ENCODE peak calls at places on chromosomes 6 and 20, in nine cellular contexts. One of them, this sample, is unnamed.
A peak's percentile ranks its signal among the peaks of the same experiment; 100 is the strongest.

GRCh38 chr6:53898026-53898795 is 103.4 kb downstream of the LRRC1 start:
- DNase-seq in mesendoderm: no peak
- DNase-seq in glomerular endothelial cell: no peak
- DNase-seq in EL: peak; percentile 15
- DNase-seq in astrocyte of the spinal cord: peak; percentile 25
- DNase-seq in WERI-Rb-1: no peak
- DNase-seq in upper lobe of left lung: no peak
- DNase-seq in NCI-H1417: no peak
- DNase-seq in choroid plexus epithelial cell: peak; percentile 34
- DNase-seq in this sample: no peak

GRCh38 chr6:88538130-88538706 is 372.1 kb upstream of the CNR1 start:
- DNase-seq in mesendoderm: peak; percentile 84
- DNase-seq in glomerular endothelial cell: no peak
- DNase-seq in EL: no peak
- DNase-seq in astrocyte of the spinal cord: peak; percentile 12
- DNase-seq in WERI-Rb-1: no peak
- DNase-seq in upper lobe of left lung: no peak
- DNase-seq in NCI-H1417: no peak
- DNase-seq in choroid plexus epithelial cell: peak; percentile 41
- DNase-seq in this sample: no peak

GRCh38 chr6:107621216-107621940 is 131.5 kb downstream of the SOBP start:
- DNase-seq in mesendoderm: no peak
- DNase-seq in glomerular endothelial cell: no peak
- DNase-seq in EL: no peak
- DNase-seq in astrocyte of the spinal cord: no peak
- DNase-seq in WERI-Rb-1: no peak
- DNase-seq in upper lobe of left lung: no peak
- DNase-seq in NCI-H1417: peak; percentile 68
- DNase-seq in choroid plexus epithelial cell: no peak
- DNase-seq in this sample: no peak

GRCh38 chr20:43736588-43737091 is 9.8 kb upstream of the GTSF1L start:
- DNase-seq in mesendoderm: peak; percentile 94
- DNase-seq in glomerular endothelial cell: no peak
- DNase-seq in EL: no peak
- DNase-seq in astrocyte of the spinal cord: no peak
- DNase-seq in WERI-Rb-1: no peak
- DNase-seq in upper lobe of left lung: no peak
- DNase-seq in NCI-H1417: no peak
- DNase-seq in choroid plexus epithelial cell: peak; percentile 41
- DNase-seq in this sample: no peak

GRCh38 chr20:48025061-48025515 is 239.8 kb upstream of the SULF2 start:
- DNase-seq in mesendoderm: peak; percentile 51
- DNase-seq in glomerular endothelial cell: no peak
- DNase-seq in EL: peak; percentile 84
- DNase-seq in astrocyte of the spinal cord: peak; percentile 70
- DNase-seq in WERI-Rb-1: peak; percentile 83
- DNase-seq in upper lobe of left lung: no peak
- DNase-seq in NCI-H1417: no peak
- DNase-seq in choroid plexus epithelial cell: peak; percentile 89
- DNase-seq in this sample: no peak

GRCh38 chr20:37566590-37567330 is 39.1 kb upstream of the BLCAP start:
- DNase-seq in mesendoderm: no peak
- DNase-seq in glomerular endothelial cell: no peak
- DNase-seq in EL: no peak
- DNase-seq in astrocyte of the spinal cord: no peak
- DNase-seq in WERI-Rb-1: no peak
- DNase-seq in upper lobe of left lung: no peak
- DNase-seq in NCI-H1417: no peak
- DNase-seq in choroid plexus epithelial cell: no peak
- DNase-seq in this sample: no peak

GRCh38 chr6:45483501-45483900 is 105.8 kb upstream of the SUPT3H start:
- DNase-seq in mesendoderm: no peak
- DNase-seq in glomerular endothelial cell: no peak
- DNase-seq in EL: peak; percentile 23
- DNase-seq in astrocyte of the spinal cord: peak; percentile 19
- DNase-seq in WERI-Rb-1: no peak
- DNase-seq in upper lobe of left lung: no peak
- DNase-seq in NCI-H1417: no peak
- DNase-seq in choroid plexus epithelial cell: no peak
- DNase-seq in this sample: no peak

GRCh38 chr6:3997144-3997770 is 81.7 kb downstream of the FAM217A start:
- DNase-seq in mesendoderm: no peak
- DNase-seq in glomerular endothelial cell: no peak
- DNase-seq in EL: no peak
- DNase-seq in astrocyte of the spinal cord: peak; percentile 84
- DNase-seq in WERI-Rb-1: no peak
- DNase-seq in upper lobe of left lung: no peak
- DNase-seq in NCI-H1417: no peak
- DNase-seq in choroid plexus epithelial cell: peak; percentile 69
- DNase-seq in this sample: no peak

GRCh38 chr6:3426091-3426780 is 30.6 kb downstream of the SLC22A23 start:
- DNase-seq in mesendoderm: no peak
- DNase-seq in glomerular endothelial cell: no peak
- DNase-seq in EL: no peak
- DNase-seq in astrocyte of the spinal cord: no peak
- DNase-seq in WERI-Rb-1: no peak
- DNase-seq in upper lobe of left lung: no peak
- DNase-seq in NCI-H1417: no peak
- DNase-seq in choroid plexus epithelial cell: no peak
- DNase-seq in this sample: no peak

GRCh38 chr20:63071541-63072181 is 64.9 kb upstream of the BHLHE23 start:
- DNase-seq in mesendoderm: peak; percentile 84
- DNase-seq in glomerular endothelial cell: no peak
- DNase-seq in EL: peak; percentile 81
- DNase-seq in astrocyte of the spinal cord: peak; percentile 16
- DNase-seq in WERI-Rb-1: peak; percentile 89
- DNase-seq in upper lobe of left lung: no peak
- DNase-seq in NCI-H1417: peak; percentile 85
- DNase-seq in choroid plexus epithelial cell: peak; percentile 22
- DNase-seq in this sample: no peak

GRCh38 chr6:142838821-142839685 is 105.9 kb downstream of the HIVEP2 start:
- DNase-seq in mesendoderm: no peak
- DNase-seq in glomerular endothelial cell: no peak
- DNase-seq in EL: peak; percentile 51
- DNase-seq in astrocyte of the spinal cord: peak; percentile 53
- DNase-seq in WERI-Rb-1: no peak
- DNase-seq in upper lobe of left lung: no peak
- DNase-seq in NCI-H1417: no peak
- DNase-seq in choroid plexus epithelial cell: peak; percentile 52
- DNase-seq in this sample: no peak

GRCh38 chr6:30881987-30882763 is 2.1 kb upstream of the DDR1 start:
- DNase-seq in mesendoderm: peak; percentile 78
- DNase-seq in glomerular endothelial cell: no peak
- DNase-seq in EL: no peak
- DNase-seq in astrocyte of the spinal cord: peak; percentile 60
- DNase-seq in WERI-Rb-1: peak; percentile 78
- DNase-seq in upper lobe of left lung: no peak
- DNase-seq in NCI-H1417: no peak
- DNase-seq in choroid plexus epithelial cell: peak; percentile 65
- DNase-seq in this sample: no peak

GRCh38 chr6:20448828-20449227 is 47.1 kb downstream of the E2F3 start:
- DNase-seq in mesendoderm: no peak
- DNase-seq in glomerular endothelial cell: no peak
- DNase-seq in EL: no peak
- DNase-seq in astrocyte of the spinal cord: no peak
- DNase-seq in WERI-Rb-1: no peak
- DNase-seq in upper lobe of left lung: no peak
- DNase-seq in NCI-H1417: no peak
- DNase-seq in choroid plexus epithelial cell: no peak
- DNase-seq in this sample: no peak

GRCh38 chr20:47453167-47453782 is 48.4 kb upstream of the NCOA3 start:
- DNase-seq in mesendoderm: peak; percentile 73
- DNase-seq in glomerular endothelial cell: no peak
- DNase-seq in EL: peak; percentile 96
- DNase-seq in astrocyte of the spinal cord: peak; percentile 92
- DNase-seq in WERI-Rb-1: no peak
- DNase-seq in upper lobe of left lung: no peak
- DNase-seq in NCI-H1417: no peak
- DNase-seq in choroid plexus epithelial cell: peak; percentile 79
- DNase-seq in this sample: no peak

This sample was measured in stimulated activated CD4-positive, alpha-beta T cell treated with anti-CD3 and anti-CD28 coated beads, Interleukin-15, amount 100 ng/mL, for 1 hour.